ENCODE peak calls at places on chromosomes 1 and 21, in six cellular contexts. D is suprapubic skin, S is esophagus squamous epithelium, I is uterus, N is ovary, X is transverse colon. A is an unnamed sample.

GRCh38 chr1:67468066-67468718 is 38.0 kb upstream of the SERBP1 start:
- DNase-seq in S (no peak), D (no peak), N (no peak), X (no peak), I (no peak), A (no peak)

GRCh38 chr1:96565546-96565945 is 156.0 kb upstream of the PTBP2 start:
- DNase-seq in I (no peak), D (no peak), S (no peak), N (no peak), X (no peak), A (no peak)

GRCh38 chr1:214012418-214012817 is 24.6 kb downstream of the PROX1 start:
- DNase-seq in I (no peak), S (no peak), X (no peak), N (no peak), D (no peak), A (no peak)

GRCh38 chr1:204523605-204524215 is 7.5 kb downstream of the MDM4 start:
- DNase-seq in I (no peak), D (no peak), S (no peak), X (no peak), N (no peak), A (no peak)

GRCh38 chr1:26045712-26046312 is at the start of gene SLC30A2:
- DNase-seq in I (no peak), N (no peak), S (no peak), X (no peak), D (no peak), A (no peak)

GRCh38 chr1:205493241-205494085 is 11.0 kb upstream of the CDK18 start:
- DNase-seq in D (no peak), S (no peak), X (no peak), N (peak), I (peak), A (no peak)

GRCh38 chr21:42621828-42622199 is 31.6 kb upstream of the PDE9A start:
- DNase-seq in S (no peak), D (peak), X (no peak), N (no peak), I (peak), A (no peak)

GRCh38 chr21:32463889-32464300 is 51.4 kb downstream of the EVA1C start:
- DNase-seq in S (no peak), N (peak), I (peak), D (no peak), X (no peak), A (no peak)

GRCh38 chr21:40200962-40201361 is 333.7 kb downstream of the PCP4 start:
- DNase-seq in I (no peak), S (no peak), D (no peak), X (no peak), N (no peak), A (no peak)

GRCh38 chr1:26177182-26177684 is at the start of gene CNKSR1:
- DNase-seq in N (no peak), S (no peak), X (peak), I (no peak), D (no peak), A (no peak)

GRCh38 chr1:31487143-31487542 is 74.1 kb downstream of the SERINC2 start:
- DNase-seq in S (no peak), I (no peak), N (no peak), D (no peak), X (no peak), A (no peak)

GRCh38 chr1:234213576-234214128 is 159.6 kb upstream of the COA6 start:
- DNase-seq in I (no peak), S (no peak), N (no peak), X (no peak), D (no peak), A (no peak)

GRCh38 chr1:37474697-37475379 is 458 bp downstream of the ZC3H12A start:
- DNase-seq in I (no peak), S (no peak), D (peak), N (peak), X (peak), A (no peak)

GRCh38 chr1:164707868-164708331 is 148.9 kb downstream of the PBX1 start:
- DNase-seq in I (peak), N (no peak), X (no peak), D (no peak), S (no peak), A (no peak)

GRCh38 chr1:82792151-82792550 is 991.4 kb downstream of the ADGRL2 start:
- DNase-seq in I (no peak), S (no peak), D (no peak), N (no peak), X (no peak), A (no peak)

GRCh38 chr1:11434506-11434905 is 44.4 kb upstream of the DISP3 start:
- DNase-seq in S (no peak), X (no peak), D (no peak), I (no peak), N (no peak), A (no peak)

GRCh38 chr1:226132731-226133503 is 53.6 kb downstream of the ACBD3 start:
- DNase-seq in X (no peak), D (no peak), S (no peak), I (no peak), N (no peak), A (peak)

GRCh38 chr21:40356644-40357043 is 489.4 kb downstream of the PCP4 start:
- DNase-seq in N (no peak), D (no peak), S (no peak), X (no peak), I (no peak), A (no peak)

GRCh38 chr1:65476327-65476726 is 55.9 kb downstream of the LEPR start:
- DNase-seq in X (no peak), D (no peak), S (no peak), N (no peak), I (no peak), A (no peak)

GRCh38 chr1:189669846-189670245 is 807.8 kb downstream of the BRINP3 start:
- DNase-seq in N (no peak), S (no peak), I (no peak), D (no peak), X (no peak), A (no peak)

GRCh38 chr1:928825-929661 is 5.3 kb downstream of the SAMD11 start:
- DNase-seq in N (no peak), D (no peak), I (no peak), X (no peak), S (no peak), A (no peak)

GRCh38 chr1:107057197-107058133 is 991 bp downstream of the PRMT6 start:
- DNase-seq in S (no peak), N (peak), X (peak), D (peak), I (peak), A (peak)

GRCh38 chr1:107061886-107062285 is 5.4 kb downstream of the PRMT6 start:
- DNase-seq in I (no peak), X (no peak), D (no peak), S (no peak), N (no peak), A (no peak)

GRCh38 chr1:107056426-107057196 is at the start of gene PRMT6:
- DNase-seq in X (peak), S (peak), D (peak), I (peak), N (peak), A (peak)

GRCh38 chr1:107058245-107059032 is 2.0 kb downstream of the PRMT6 start:
- DNase-seq in N (no peak), D (no peak), X (no peak), S (no peak), I (no peak), A (no peak)
- H3K4me3 ChIP-seq in N (no peak), D (no peak), X (no peak), S (peak), I (no peak), A (no peak)

GRCh38 chr1:212241445-212242287 is 43.5 kb upstream of the PPP2R5A start:
- DNase-seq in S (no peak), I (no peak), N (no peak), X (no peak), D (no peak), A (no peak)

GRCh38 chr1:212242985-212243308 is 42.3 kb upstream of the PPP2R5A start:
- DNase-seq in N (no peak), I (no peak), D (no peak), X (no peak), S (no peak), A (no peak)

GRCh38 chr1:212244441-212244840 is 40.8 kb upstream of the PPP2R5A start:
- DNase-seq in N (no peak), S (no peak), X (no peak), D (no peak), I (no peak), A (no peak)

GRCh38 chr1:212238552-212238951 is 46.7 kb upstream of the PPP2R5A start:
- DNase-seq in D (no peak), X (no peak), N (no peak), S (no peak), I (no peak), A (no peak)

GRCh38 chr1:212242288-212242984 is 42.8 kb upstream of the PPP2R5A start:
- DNase-seq in I (peak), X (no peak), D (no peak), N (no peak), S (no peak), A (peak)
- TF ChIP-seq POLR2A in I (no peak), X (no peak), D (no peak), N (no peak), S (no peak), A (no peak)

GRCh38 chr1:21319447-21320407 is 29.5 kb upstream of the ECE1 start:
- DNase-seq in D (no peak), I (peak), S (no peak), N (no peak), X (no peak), A (no peak)
- TF ChIP-seq CTCF in D (no peak), I (no peak), S (no peak), N (no peak), X (no peak), A (no peak)

DNA sequence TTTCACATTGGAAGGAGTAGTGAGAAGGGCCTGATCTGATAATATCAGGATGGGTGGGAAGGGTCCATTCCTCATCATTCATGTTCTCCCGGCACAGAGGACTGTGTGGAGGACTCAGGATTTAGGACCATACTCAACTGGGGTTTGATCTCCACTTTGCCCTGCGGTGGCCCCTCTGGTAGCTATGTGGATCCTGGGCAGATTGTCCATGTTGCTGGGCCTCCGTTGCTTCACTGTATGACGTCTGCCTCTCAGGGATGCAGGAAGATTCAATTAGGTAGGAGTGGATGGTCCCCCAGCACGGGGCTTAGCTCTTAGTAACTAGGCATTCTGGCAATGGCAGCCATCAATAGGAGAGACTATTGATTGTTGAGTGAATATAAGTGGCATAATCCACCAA is 2.3 kb downstream of the ETS2 start:
- DNase-seq in N (no peak), I (no peak), D (no peak), X (peak), S (no peak), A (no peak)
- H3K4me3 ChIP-seq in N (peak), I (peak), D (peak), X (peak), S (peak), A (peak)

GRCh38 chr1:28577738-28578536 is 14.1 kb upstream of the RAB42 start:
- DNase-seq in N (no peak), S (no peak), D (no peak), I (no peak), X (no peak), A (no peak)
- TF ChIP-seq POLR2A in N (no peak), S (no peak), D (no peak), I (no peak), X (peak), A (no peak)

GRCh38 chr1:18110968-18111367 is 3.4 kb downstream of the IGSF21 start:
- DNase-seq in D (no peak), X (peak), I (no peak), N (no peak), S (no peak), A (no peak)

GRCh38 chr1:18109058-18109755 is 1.6 kb downstream of the IGSF21 start:
- DNase-seq in X (no peak), S (no peak), N (no peak), D (no peak), I (no peak), A (no peak)

GRCh38 chr1:18110598-18110939 is 3.0 kb downstream of the IGSF21 start:
- DNase-seq in S (no peak), X (no peak), N (no peak), I (no peak), D (no peak), A (no peak)

GRCh38 chr1:18108313-18109057 is 887 bp downstream of the IGSF21 start:
- DNase-seq in N (no peak), X (no peak), D (no peak), I (no peak), S (no peak), A (no peak)

DNA sequence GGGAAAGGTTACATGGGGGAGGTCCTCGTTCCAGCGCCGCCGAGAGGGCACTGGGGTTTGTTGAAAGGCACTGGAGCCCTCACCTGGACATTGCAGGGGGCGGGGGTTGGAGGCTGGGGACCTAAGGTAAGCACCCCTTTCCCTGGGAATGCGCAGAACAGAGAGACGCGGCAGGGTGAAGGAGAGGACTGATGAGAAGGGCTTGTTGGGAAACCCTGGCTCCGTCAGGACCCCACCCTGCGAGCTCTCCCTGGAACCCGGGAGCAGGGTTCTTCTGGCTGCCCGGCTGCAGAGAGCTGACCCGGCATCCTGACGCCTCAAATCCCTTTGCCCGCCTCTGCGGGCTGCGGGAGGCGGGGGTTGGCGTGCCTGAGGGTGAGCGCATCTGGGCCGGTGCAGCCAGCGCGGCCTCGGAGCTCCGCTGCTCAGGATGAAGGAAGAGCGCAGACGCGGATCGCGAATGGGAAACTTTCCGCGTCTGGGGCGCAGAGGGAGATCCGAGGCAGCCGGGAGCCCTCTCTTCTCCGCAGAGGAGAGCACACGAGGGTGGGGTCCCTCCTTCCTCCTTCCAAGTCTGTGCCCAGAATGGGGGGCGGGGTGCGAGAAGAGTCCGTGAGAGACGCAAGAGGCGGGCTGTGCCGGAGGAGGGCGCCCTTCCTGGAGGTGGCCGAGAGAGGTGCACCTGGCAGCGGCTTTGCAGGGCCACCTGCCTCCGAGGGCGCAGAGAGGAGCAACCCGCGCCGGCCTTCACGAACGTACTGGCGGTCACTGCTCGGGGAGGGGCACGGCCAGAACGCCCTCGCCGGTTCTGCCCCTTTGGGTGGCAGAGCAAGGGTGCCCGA is 2.4 kb downstream of the IGSF21 start:
- DNase-seq in I (peak), N (peak), S (no peak), X (peak), D (no peak), A (no peak)
- TF ChIP-seq CTCF in I (no peak), N (no peak), S (no peak), X (peak), D (peak), A (no peak)

DNA sequence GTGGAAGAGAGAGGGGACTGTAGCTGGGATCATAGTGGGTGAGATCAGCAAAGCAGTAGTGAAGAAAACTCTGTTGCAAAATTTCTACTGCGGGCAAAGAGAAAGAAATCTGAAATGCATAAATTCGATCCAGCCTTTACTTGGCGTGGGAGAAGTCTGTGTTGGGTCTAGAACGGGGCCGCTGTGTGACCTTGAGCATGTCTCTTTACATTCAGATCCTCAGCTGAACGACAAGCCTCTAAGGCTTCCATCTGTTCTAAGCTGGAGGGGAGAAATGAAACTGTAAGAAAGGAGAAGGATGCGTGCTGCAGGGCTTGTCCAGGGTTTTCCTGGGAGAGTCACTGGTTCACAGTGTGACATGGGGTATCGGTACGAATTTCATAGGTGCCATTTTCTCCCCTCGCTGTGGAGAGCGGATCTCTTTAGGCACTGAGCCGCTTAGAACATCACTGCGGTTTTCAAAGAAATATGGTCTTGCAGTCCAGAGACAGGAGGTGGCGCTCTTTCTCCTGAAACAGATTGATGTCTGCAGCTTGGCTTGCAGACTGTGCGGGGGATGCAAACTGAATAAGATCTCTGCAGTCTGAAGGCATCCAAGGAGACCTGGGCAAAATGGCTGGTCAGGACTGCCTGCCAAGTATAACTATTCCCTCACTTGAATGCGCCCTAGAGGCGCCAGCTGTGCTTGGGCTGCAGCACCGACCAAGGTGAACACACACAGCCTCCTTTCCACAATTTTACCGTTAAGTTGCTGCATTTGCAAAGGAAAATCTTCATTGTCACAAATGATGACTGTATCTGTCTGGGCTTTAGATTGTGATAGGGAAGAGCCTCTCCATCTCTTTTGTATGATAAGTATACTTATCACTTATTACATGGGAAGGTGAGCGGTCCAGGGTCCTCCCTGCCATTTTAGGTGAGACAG is 104.1 kb downstream of the XCL2 start:
- DNase-seq in I (peak), S (no peak), N (peak), X (peak), D (peak), A (peak)
- H3K4me3 ChIP-seq in I (no peak), S (no peak), N (no peak), X (no peak), D (peak), A (no peak)

GRCh38 chr21:33817663-33818433 is 97.8 kb downstream of the ATP5PO start:
- DNase-seq in X (no peak), S (no peak), N (no peak), I (no peak), D (no peak), A (no peak)
- TF ChIP-seq POLR2A in X (no peak), S (no peak), N (no peak), I (no peak), D (no peak), A (no peak)